ENCODE peak calls at places on chromosomes 7 and 10, in ten cellular contexts. One of them, this sample, is unnamed.

GRCh38 chr7:149716007-149716931 is 57.1 kb downstream of the ZNF467 start:
- DNase-seq in psoas muscle: no peak
- DNase-seq in GM23248: peak; percentile 49
- DNase-seq in SJSA1: no peak
- DNase-seq in right atrium auricular region: peak; percentile 57
- DNase-seq in ovary: no peak
- DNase-seq in fibroblast of lung: no peak
- DNase-seq in lower lobe of right lung: no peak
- DNase-seq in SK-N-SH: peak; percentile 51
- DNase-seq in cardiac muscle cell: no peak
- DNase-seq in this sample: no peak

GRCh38 chr7:116526897-116527296 is 2.1 kb downstream of the CAV1 start:
- DNase-seq in psoas muscle: no peak
- DNase-seq in GM23248: peak; percentile 68
- DNase-seq in SJSA1: no peak
- DNase-seq in right atrium auricular region: no peak
- DNase-seq in ovary: no peak
- DNase-seq in fibroblast of lung: no peak
- DNase-seq in lower lobe of right lung: no peak
- DNase-seq in SK-N-SH: no peak
- DNase-seq in cardiac muscle cell: no peak
- DNase-seq in this sample: no peak

GRCh38 chr7:118590107-118590506 is 365.6 kb downstream of the ANKRD7 start:
- DNase-seq in psoas muscle: no peak
- DNase-seq in GM23248: no peak
- DNase-seq in SJSA1: peak; percentile 15
- DNase-seq in right atrium auricular region: no peak
- DNase-seq in ovary: no peak
- DNase-seq in fibroblast of lung: no peak
- DNase-seq in lower lobe of right lung: no peak
- DNase-seq in SK-N-SH: no peak
- DNase-seq in cardiac muscle cell: no peak
- DNase-seq in this sample: no peak

GRCh38 chr7:81676813-81677212 is 93.0 kb downstream of the HGF start:
- DNase-seq in psoas muscle: no peak
- DNase-seq in GM23248: peak; percentile 55
- DNase-seq in SJSA1: no peak
- DNase-seq in right atrium auricular region: no peak
- DNase-seq in ovary: no peak
- DNase-seq in fibroblast of lung: peak; percentile 45
- DNase-seq in lower lobe of right lung: no peak
- DNase-seq in SK-N-SH: no peak
- DNase-seq in cardiac muscle cell: no peak
- DNase-seq in this sample: no peak

GRCh38 chr10:37872283-37872682 is 14.9 kb upstream of the ZNF248 start:
- DNase-seq in psoas muscle: no peak
- DNase-seq in GM23248: no peak
- DNase-seq in SJSA1: no peak
- DNase-seq in right atrium auricular region: no peak
- DNase-seq in ovary: no peak
- DNase-seq in fibroblast of lung: no peak
- DNase-seq in lower lobe of right lung: no peak
- DNase-seq in SK-N-SH: no peak
- DNase-seq in cardiac muscle cell: no peak
- DNase-seq in this sample: no peak

GRCh38 chr7:105580022-105580740 is 1.1 kb downstream of the EFCAB10 start:
- DNase-seq in psoas muscle: no peak
- DNase-seq in GM23248: no peak
- DNase-seq in SJSA1: no peak
- DNase-seq in right atrium auricular region: no peak
- DNase-seq in ovary: no peak
- DNase-seq in fibroblast of lung: peak; percentile 9
- DNase-seq in lower lobe of right lung: no peak
- DNase-seq in SK-N-SH: no peak
- DNase-seq in cardiac muscle cell: no peak
- DNase-seq in this sample: no peak

GRCh38 chr10:36819781-36820180 is 305.6 kb upstream of the ANKRD30A start:
- DNase-seq in psoas muscle: no peak
- DNase-seq in GM23248: no peak
- DNase-seq in SJSA1: no peak
- DNase-seq in right atrium auricular region: no peak
- DNase-seq in ovary: no peak
- DNase-seq in fibroblast of lung: no peak
- DNase-seq in lower lobe of right lung: no peak
- DNase-seq in SK-N-SH: no peak
- DNase-seq in cardiac muscle cell: no peak
- DNase-seq in this sample: no peak

GRCh38 chr7:117072620-117073118 is 119.4 kb downstream of the ST7 start:
- DNase-seq in psoas muscle: peak; percentile 51
- DNase-seq in GM23248: peak; percentile 83
- DNase-seq in SJSA1: no peak
- DNase-seq in right atrium auricular region: peak; percentile 72
- DNase-seq in ovary: no peak
- DNase-seq in fibroblast of lung: peak; percentile 64
- DNase-seq in lower lobe of right lung: peak; percentile 78
- DNase-seq in SK-N-SH: peak; percentile 56
- DNase-seq in cardiac muscle cell: peak; percentile 52
- DNase-seq in this sample: no peak

GRCh38 chr7:120052884-120053382 is 220.0 kb upstream of the KCND2 start:
- DNase-seq in psoas muscle: peak; percentile 60
- DNase-seq in GM23248: peak; percentile 89
- DNase-seq in SJSA1: no peak
- DNase-seq in right atrium auricular region: peak; percentile 71
- DNase-seq in ovary: peak; percentile 67
- DNase-seq in fibroblast of lung: peak; percentile 100
- DNase-seq in lower lobe of right lung: no peak
- DNase-seq in SK-N-SH: no peak
- DNase-seq in cardiac muscle cell: peak; percentile 98
- DNase-seq in this sample: peak; percentile 41

GRCh38 chr10:23158370-23158769 is 33.7 kb upstream of the PTF1A start:
- DNase-seq in psoas muscle: no peak
- DNase-seq in GM23248: peak; percentile 73
- DNase-seq in SJSA1: peak; percentile 47
- DNase-seq in right atrium auricular region: no peak
- DNase-seq in ovary: no peak
- DNase-seq in fibroblast of lung: peak; percentile 74
- DNase-seq in lower lobe of right lung: no peak
- DNase-seq in SK-N-SH: peak; percentile 85
- DNase-seq in cardiac muscle cell: peak; percentile 76
- DNase-seq in this sample: no peak

GRCh38 chr7:82430518-82431465 is 12.8 kb downstream of the CACNA2D1 start:
- DNase-seq in psoas muscle: no peak
- DNase-seq in GM23248: peak; percentile 86
- DNase-seq in SJSA1: no peak
- DNase-seq in right atrium auricular region: no peak
- DNase-seq in ovary: no peak
- DNase-seq in fibroblast of lung: peak; percentile 85
- DNase-seq in lower lobe of right lung: no peak
- DNase-seq in SK-N-SH: no peak
- DNase-seq in cardiac muscle cell: peak; percentile 52
- DNase-seq in this sample: no peak

GRCh38 chr7:40979296-40979695 is 723.6 kb downstream of the INHBA start:
- DNase-seq in psoas muscle: no peak
- DNase-seq in GM23248: no peak
- DNase-seq in SJSA1: peak; percentile 52
- DNase-seq in right atrium auricular region: no peak
- DNase-seq in ovary: no peak
- DNase-seq in fibroblast of lung: no peak
- DNase-seq in lower lobe of right lung: no peak
- DNase-seq in SK-N-SH: no peak
- DNase-seq in cardiac muscle cell: no peak
- DNase-seq in this sample: no peak

GRCh38 chr7:151818674-151819519 is 58.0 kb downstream of the PRKAG2 start:
- DNase-seq in psoas muscle: no peak
- DNase-seq in GM23248: no peak
- DNase-seq in SJSA1: no peak
- DNase-seq in right atrium auricular region: no peak
- DNase-seq in ovary: no peak
- DNase-seq in fibroblast of lung: no peak
- DNase-seq in lower lobe of right lung: peak; percentile 51
- DNase-seq in SK-N-SH: no peak
- DNase-seq in cardiac muscle cell: no peak
- DNase-seq in this sample: no peak

GRCh38 chr10:86244995-86245394 is 121.6 kb downstream of the GRID1 start:
- DNase-seq in psoas muscle: no peak
- DNase-seq in GM23248: no peak
- DNase-seq in SJSA1: no peak
- DNase-seq in right atrium auricular region: no peak
- DNase-seq in ovary: no peak
- DNase-seq in fibroblast of lung: no peak
- DNase-seq in lower lobe of right lung: peak; percentile 8
- DNase-seq in SK-N-SH: peak; percentile 58
- DNase-seq in cardiac muscle cell: no peak
- DNase-seq in this sample: no peak

GRCh38 chr10:29328988-29329387 is 40.1 kb downstream of the LYZL1 start:
- DNase-seq in psoas muscle: peak; percentile 56
- DNase-seq in GM23248: peak; percentile 78
- DNase-seq in SJSA1: no peak
- DNase-seq in right atrium auricular region: peak; percentile 66
- DNase-seq in ovary: no peak
- DNase-seq in fibroblast of lung: peak; percentile 49
- DNase-seq in lower lobe of right lung: no peak
- DNase-seq in SK-N-SH: no peak
- DNase-seq in cardiac muscle cell: peak; percentile 65
- DNase-seq in this sample: peak; percentile 58

GRCh38 chr7:74094224-74095095 is 10.9 kb downstream of the LIMK1 start:
- DNase-seq in psoas muscle: peak; percentile 86
- DNase-seq in GM23248: peak; percentile 99
- DNase-seq in SJSA1: peak; percentile 86
- DNase-seq in right atrium auricular region: peak; percentile 96
- DNase-seq in ovary: peak; percentile 72
- DNase-seq in fibroblast of lung: peak; percentile 89
- DNase-seq in lower lobe of right lung: peak; percentile 88
- DNase-seq in SK-N-SH: peak; percentile 90
- DNase-seq in cardiac muscle cell: peak; percentile 88
- DNase-seq in this sample: peak; percentile 74

DNA sequence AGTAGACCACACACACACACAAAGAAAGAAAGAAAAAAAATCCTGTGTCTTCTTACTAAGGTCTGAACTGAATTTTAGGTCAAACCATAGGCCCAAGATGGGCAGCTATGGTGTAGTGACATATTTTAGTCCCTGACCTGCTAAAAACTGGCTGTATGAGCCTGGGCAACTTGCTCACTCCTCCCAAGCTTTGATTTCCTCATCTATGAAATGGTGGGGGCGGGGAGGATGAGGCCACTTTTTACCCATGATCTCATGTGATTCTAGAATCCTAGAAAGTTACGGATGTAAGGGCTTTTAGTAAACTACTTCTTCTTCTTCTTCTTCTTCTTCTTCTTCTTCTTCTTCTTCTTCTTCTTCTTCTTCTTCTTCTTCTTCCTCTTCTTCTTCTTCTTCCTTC is 6.1 kb upstream of the CCL24 start:
- DNase-seq in psoas muscle: no peak
- DNase-seq in GM23248: peak; percentile 9
- DNase-seq in SJSA1: no peak
- DNase-seq in right atrium auricular region: no peak
- DNase-seq in ovary: no peak
- DNase-seq in fibroblast of lung: no peak
- DNase-seq in lower lobe of right lung: peak; percentile 62
- DNase-seq in SK-N-SH: no peak
- DNase-seq in cardiac muscle cell: no peak
- DNase-seq in this sample: no peak
- H3K36me3 ChIP-seq in psoas muscle: no peaks in the 10 kb centered on the region
- H3K36me3 ChIP-seq in GM23248: no peaks in the 10 kb centered on the region
- H3K36me3 ChIP-seq in SJSA1: no peaks in the 10 kb centered on the region
- H3K36me3 ChIP-seq in right atrium auricular region: no peaks in the 10 kb centered on the region
- H3K36me3 ChIP-seq in ovary: no peaks in the 10 kb centered on the region
- H3K36me3 ChIP-seq in fibroblast of lung: no peaks in the 10 kb centered on the region
- H3K36me3 ChIP-seq in lower lobe of right lung: no peaks in the 10 kb centered on the region
- H3K36me3 ChIP-seq in SK-N-SH: no peaks in the 10 kb centered on the region
- H3K36me3 ChIP-seq in cardiac muscle cell: no peaks in the 10 kb centered on the region
- H3K36me3 ChIP-seq in this sample: no peaks in the 10 kb centered on the region

DNA sequence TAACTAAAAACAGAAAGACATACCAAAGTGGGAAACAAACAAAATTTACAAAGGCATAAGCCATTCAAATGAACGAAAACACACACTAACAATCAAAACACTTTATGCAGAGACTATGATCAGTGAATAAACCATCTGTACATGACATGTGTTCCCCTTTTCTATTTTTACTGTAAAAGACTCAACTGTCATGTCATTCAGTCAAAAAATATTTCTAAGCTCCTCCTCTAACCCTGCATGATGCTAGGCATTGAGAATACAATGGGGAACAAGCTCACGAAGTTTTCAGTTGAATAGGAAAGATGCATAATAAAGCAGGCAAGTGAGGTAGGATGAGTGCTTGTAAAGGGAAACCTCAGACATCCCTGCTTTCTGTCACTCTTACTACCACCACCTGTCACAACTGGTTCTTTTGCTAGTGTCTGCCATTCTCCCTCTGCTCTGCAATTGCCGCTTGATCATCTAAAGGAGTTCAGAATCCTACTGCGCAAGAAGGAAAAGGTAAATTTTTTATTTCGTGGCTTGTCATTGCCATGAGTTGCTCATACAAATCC is 64.1 kb upstream of the COL1A2 start:
- DNase-seq in psoas muscle: no peak
- DNase-seq in GM23248: no peak
- DNase-seq in SJSA1: no peak
- DNase-seq in right atrium auricular region: no peak
- DNase-seq in ovary: no peak
- DNase-seq in fibroblast of lung: no peak
- DNase-seq in lower lobe of right lung: no peak
- DNase-seq in SK-N-SH: no peak
- DNase-seq in cardiac muscle cell: no peak
- DNase-seq in this sample: no peak
- H3K4me3 ChIP-seq in psoas muscle: no peak overlapping the region
- H3K4me3 ChIP-seq in GM23248: no peak overlapping the region
- H3K4me3 ChIP-seq in SJSA1: no peak overlapping the region
- H3K4me3 ChIP-seq in right atrium auricular region: no peak overlapping the region
- H3K4me3 ChIP-seq in ovary: no peak overlapping the region
- H3K4me3 ChIP-seq in fibroblast of lung: no peak overlapping the region
- H3K4me3 ChIP-seq in lower lobe of right lung: no peak overlapping the region
- H3K4me3 ChIP-seq in SK-N-SH: no peak overlapping the region
- H3K4me3 ChIP-seq in cardiac muscle cell: no peak overlapping the region
- H3K4me3 ChIP-seq in this sample: no peak overlapping the region

DNA sequence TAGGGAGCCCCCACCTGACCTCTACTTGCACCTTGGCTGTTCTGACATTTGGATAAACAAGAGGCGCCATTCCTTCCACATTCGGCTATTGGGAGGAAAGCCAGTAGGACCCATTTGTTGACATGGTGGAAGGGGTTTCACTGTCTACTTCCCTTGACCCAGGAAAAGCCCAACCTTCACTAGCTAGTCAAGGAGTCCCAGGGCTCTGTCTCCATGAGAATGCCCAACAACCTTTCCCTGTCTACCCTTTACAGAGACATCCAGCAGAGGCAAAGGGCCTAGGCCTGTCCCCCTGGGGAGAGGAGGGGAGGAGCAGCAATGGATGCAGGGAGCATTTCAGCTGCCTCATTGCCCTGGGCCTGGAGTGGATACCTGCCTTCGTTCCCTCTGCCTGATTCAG is 136.1 kb downstream of the NEURL1 start:
- DNase-seq in psoas muscle: no peak
- DNase-seq in GM23248: no peak
- DNase-seq in SJSA1: no peak
- DNase-seq in right atrium auricular region: no peak
- DNase-seq in ovary: no peak
- DNase-seq in fibroblast of lung: no peak
- DNase-seq in lower lobe of right lung: no peak
- DNase-seq in SK-N-SH: no peak
- DNase-seq in cardiac muscle cell: no peak
- DNase-seq in this sample: no peak
- H3K36me3 ChIP-seq in psoas muscle: peaks cover 2% of the 10 kb centered on the region
- H3K36me3 ChIP-seq in GM23248: peaks cover 23% of the 10 kb centered on the region
- H3K36me3 ChIP-seq in SJSA1: peaks cover 58% of the 10 kb centered on the region
- H3K36me3 ChIP-seq in right atrium auricular region: peaks cover 27% of the 10 kb centered on the region
- H3K36me3 ChIP-seq in ovary: no peaks in the 10 kb centered on the region
- H3K36me3 ChIP-seq in fibroblast of lung: peaks cover 30% of the 10 kb centered on the region
- H3K36me3 ChIP-seq in lower lobe of right lung: peaks cover 45% of the 10 kb centered on the region
- H3K36me3 ChIP-seq in SK-N-SH: peaks cover under 1% of the 10 kb centered on the region
- H3K36me3 ChIP-seq in cardiac muscle cell: peaks cover 11% of the 10 kb centered on the region
- H3K36me3 ChIP-seq in this sample: peaks cover 58% of the 10 kb centered on the region

GRCh38 chr10:66917104-66917503 is 8.7 kb upstream of the LRRTM3 start:
- DNase-seq in psoas muscle: no peak
- DNase-seq in GM23248: no peak
- DNase-seq in SJSA1: no peak
- DNase-seq in right atrium auricular region: no peak
- DNase-seq in ovary: no peak
- DNase-seq in fibroblast of lung: no peak
- DNase-seq in lower lobe of right lung: no peak
- DNase-seq in SK-N-SH: no peak
- DNase-seq in cardiac muscle cell: peak; percentile 1
- DNase-seq in this sample: no peak
- H3K4me3 ChIP-seq in psoas muscle: no peak overlapping the region
- H3K4me3 ChIP-seq in GM23248: no peak overlapping the region
- H3K4me3 ChIP-seq in SJSA1: no peak overlapping the region
- H3K4me3 ChIP-seq in right atrium auricular region: no peak overlapping the region
- H3K4me3 ChIP-seq in ovary: no peak overlapping the region
- H3K4me3 ChIP-seq in fibroblast of lung: no peak overlapping the region
- H3K4me3 ChIP-seq in lower lobe of right lung: no peak overlapping the region
- H3K4me3 ChIP-seq in SK-N-SH: no peak overlapping the region
- H3K4me3 ChIP-seq in cardiac muscle cell: no peak overlapping the region
- H3K4me3 ChIP-seq in this sample: no peak overlapping the region